ENCODE peak calls at places on chromosomes 4 and X, in seven cellular contexts. One of them, this sample, is unnamed.

GRCh38 chr4:13966241-13967195 is 339.0 kb upstream of the BOD1L1 start:
- DNase-seq in tibial nerve: no peak
- DNase-seq in A549: no peak
- DNase-seq in heart left ventricle: no peak
- DNase-seq in endothelial cell of umbilical vein: peak; percentile 69
- DNase-seq in NB4: no peak
- DNase-seq in suprapubic skin: no peak
- DNase-seq in this sample: no peak

GRCh38 chr4:14178421-14178820 is 550.9 kb upstream of the BOD1L1 start:
- DNase-seq in tibial nerve: no peak
- DNase-seq in A549: no peak
- DNase-seq in heart left ventricle: no peak
- DNase-seq in endothelial cell of umbilical vein: peak; percentile 62
- DNase-seq in NB4: no peak
- DNase-seq in suprapubic skin: no peak
- DNase-seq in this sample: no peak

GRCh38 chrX:24696241-24696640 is 2.5 kb downstream of the POLA1 start:
- DNase-seq in tibial nerve: no peak
- DNase-seq in A549: no peak
- DNase-seq in heart left ventricle: no peak
- DNase-seq in endothelial cell of umbilical vein: no peak
- DNase-seq in NB4: no peak
- DNase-seq in suprapubic skin: no peak
- DNase-seq in this sample: no peak

GRCh38 chr4:78645853-78646757 is 94.5 kb downstream of the ANXA3 start:
- DNase-seq in tibial nerve: peak; percentile 82
- DNase-seq in A549: peak; percentile 21
- DNase-seq in heart left ventricle: peak; percentile 71
- DNase-seq in endothelial cell of umbilical vein: peak; percentile 91
- DNase-seq in NB4: peak; percentile 23
- DNase-seq in suprapubic skin: peak; percentile 90
- DNase-seq in this sample: peak; percentile 75

GRCh38 chrX:123217077-123217476 is 33.0 kb downstream of the GRIA3 start:
- DNase-seq in tibial nerve: no peak
- DNase-seq in A549: no peak
- DNase-seq in heart left ventricle: no peak
- DNase-seq in endothelial cell of umbilical vein: no peak
- DNase-seq in NB4: no peak
- DNase-seq in suprapubic skin: no peak
- DNase-seq in this sample: peak; percentile 47

GRCh38 chrX:7169627-7170026 is 21.7 kb upstream of the PUDP start:
- DNase-seq in tibial nerve: no peak
- DNase-seq in A549: no peak
- DNase-seq in heart left ventricle: no peak
- DNase-seq in endothelial cell of umbilical vein: no peak
- DNase-seq in NB4: no peak
- DNase-seq in suprapubic skin: no peak
- DNase-seq in this sample: no peak

GRCh38 chr4:53119685-53120084 is 246.2 kb downstream of the SCFD2 start:
- DNase-seq in tibial nerve: peak; percentile 41
- DNase-seq in A549: no peak
- DNase-seq in heart left ventricle: no peak
- DNase-seq in endothelial cell of umbilical vein: no peak
- DNase-seq in NB4: no peak
- DNase-seq in suprapubic skin: no peak
- DNase-seq in this sample: peak; percentile 39

GRCh38 chr4:138911903-138912713 is 103.5 kb upstream of the NOCT start:
- DNase-seq in tibial nerve: no peak
- DNase-seq in A549: peak; percentile 23
- DNase-seq in heart left ventricle: no peak
- DNase-seq in endothelial cell of umbilical vein: no peak
- DNase-seq in NB4: no peak
- DNase-seq in suprapubic skin: peak; percentile 66
- DNase-seq in this sample: no peak

GRCh38 chr4:2330119-2331042 is 68.5 kb upstream of the MXD4 start:
- DNase-seq in tibial nerve: no peak
- DNase-seq in A549: peak; percentile 36
- DNase-seq in heart left ventricle: no peak
- DNase-seq in endothelial cell of umbilical vein: peak; percentile 71
- DNase-seq in NB4: peak; percentile 99
- DNase-seq in suprapubic skin: no peak
- DNase-seq in this sample: no peak

GRCh38 chr4:79141530-79141929 is 184.3 kb downstream of the NAA11 start:
- DNase-seq in tibial nerve: no peak
- DNase-seq in A549: no peak
- DNase-seq in heart left ventricle: no peak
- DNase-seq in endothelial cell of umbilical vein: no peak
- DNase-seq in NB4: peak; percentile 41
- DNase-seq in suprapubic skin: no peak
- DNase-seq in this sample: no peak

GRCh38 chr4:74628808-74629616 is 165.3 kb downstream of the BTC start:
- DNase-seq in tibial nerve: no peak
- DNase-seq in A549: no peak
- DNase-seq in heart left ventricle: no peak
- DNase-seq in endothelial cell of umbilical vein: no peak
- DNase-seq in NB4: peak; percentile 77
- DNase-seq in suprapubic skin: no peak
- DNase-seq in this sample: no peak

GRCh38 chr4:143185253-143186107 is 763 bp downstream of the USP38 start:
- DNase-seq in tibial nerve: no peak
- DNase-seq in A549: no peak
- DNase-seq in heart left ventricle: peak; percentile 26
- DNase-seq in endothelial cell of umbilical vein: peak; percentile 46
- DNase-seq in NB4: peak; percentile 23
- DNase-seq in suprapubic skin: peak; percentile 69
- DNase-seq in this sample: no peak

GRCh38 chr4:146368209-146368608 is 153.5 kb downstream of the SLC10A7 start:
- DNase-seq in tibial nerve: no peak
- DNase-seq in A549: no peak
- DNase-seq in heart left ventricle: no peak
- DNase-seq in endothelial cell of umbilical vein: peak; percentile 80
- DNase-seq in NB4: no peak
- DNase-seq in suprapubic skin: no peak
- DNase-seq in this sample: no peak

GRCh38 chr4:72295966-72296557 is 264.3 kb downstream of the NPFFR2 start:
- DNase-seq in tibial nerve: no peak
- DNase-seq in A549: peak; percentile 1
- DNase-seq in heart left ventricle: no peak
- DNase-seq in endothelial cell of umbilical vein: peak; percentile 56
- DNase-seq in NB4: peak; percentile 49
- DNase-seq in suprapubic skin: no peak
- DNase-seq in this sample: no peak

GRCh38 chrX:23334871-23335599 is 386 bp downstream of the PTCHD1 start:
- DNase-seq in tibial nerve: no peak
- DNase-seq in A549: no peak
- DNase-seq in heart left ventricle: no peak
- DNase-seq in endothelial cell of umbilical vein: no peak
- DNase-seq in NB4: no peak
- DNase-seq in suprapubic skin: no peak
- DNase-seq in this sample: no peak

GRCh38 chr4:92172203-92172602 is 131.6 kb upstream of the GRID2 start:
- DNase-seq in tibial nerve: no peak
- DNase-seq in A549: no peak
- DNase-seq in heart left ventricle: no peak
- DNase-seq in endothelial cell of umbilical vein: no peak
- DNase-seq in NB4: no peak
- DNase-seq in suprapubic skin: no peak
- DNase-seq in this sample: no peak
- TF ChIP-seq POLR2A in tibial nerve: no peak
- TF ChIP-seq POLR2A in A549: no peak
- TF ChIP-seq POLR2A in heart left ventricle: no peak
- TF ChIP-seq POLR2A in endothelial cell of umbilical vein: no peak
- TF ChIP-seq POLR2A in NB4: no peak
- TF ChIP-seq POLR2A in suprapubic skin: no peak
- TF ChIP-seq POLR2A in this sample: no peak

GRCh38 chrX:115949900-115950822 is 220.4 kb upstream of the AGTR2 start:
- DNase-seq in tibial nerve: no peak
- DNase-seq in A549: no peak
- DNase-seq in heart left ventricle: no peak
- DNase-seq in endothelial cell of umbilical vein: no peak
- DNase-seq in NB4: peak; percentile 17
- DNase-seq in suprapubic skin: no peak
- DNase-seq in this sample: no peak
- TF ChIP-seq CTCF in tibial nerve: no peak
- TF ChIP-seq CTCF in A549: no peak
- TF ChIP-seq CTCF in heart left ventricle: no peak
- TF ChIP-seq CTCF in endothelial cell of umbilical vein: no peak
- TF ChIP-seq CTCF in NB4: no peak
- TF ChIP-seq CTCF in suprapubic skin: no peak
- TF ChIP-seq CTCF in this sample: no peak

GRCh38 chr4:33255094-33255493 is 2534.9 kb downstream of the PCDH7 start:
- DNase-seq in tibial nerve: no peak
- DNase-seq in A549: no peak
- DNase-seq in heart left ventricle: no peak
- DNase-seq in endothelial cell of umbilical vein: no peak
- DNase-seq in NB4: no peak
- DNase-seq in suprapubic skin: no peak
- DNase-seq in this sample: no peak

GRCh38 chr4:33255507-33255906 is 2535.3 kb downstream of the PCDH7 start:
- DNase-seq in tibial nerve: no peak
- DNase-seq in A549: no peak
- DNase-seq in heart left ventricle: no peak
- DNase-seq in endothelial cell of umbilical vein: no peak
- DNase-seq in NB4: no peak
- DNase-seq in suprapubic skin: no peak
- DNase-seq in this sample: no peak
- TF ChIP-seq POLR2A in tibial nerve: no peak
- TF ChIP-seq POLR2A in A549: no peak
- TF ChIP-seq POLR2A in heart left ventricle: no peak
- TF ChIP-seq POLR2A in endothelial cell of umbilical vein: no peak
- TF ChIP-seq POLR2A in NB4: no peak
- TF ChIP-seq POLR2A in suprapubic skin: no peak
- TF ChIP-seq POLR2A in this sample: no peak

DNA sequence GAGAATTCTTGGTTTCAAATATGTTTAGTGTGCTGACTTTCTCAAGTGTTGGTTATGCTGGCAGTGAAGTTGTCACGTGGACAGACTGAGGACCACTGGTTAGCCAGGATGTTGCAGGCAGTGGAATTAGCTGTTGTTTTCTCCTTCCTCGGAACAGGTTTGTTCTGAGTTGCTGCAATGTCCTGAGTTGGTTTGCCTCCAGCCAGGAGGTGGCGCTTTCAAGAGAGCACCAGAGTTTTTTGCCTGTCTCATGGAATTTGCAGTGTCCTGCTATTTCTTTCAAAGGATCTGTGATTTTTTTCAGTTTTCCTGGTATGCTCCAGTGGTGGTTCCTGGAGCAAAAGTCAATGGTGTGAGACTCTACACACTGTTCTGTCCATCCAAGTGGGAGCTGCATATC is 158.1 kb upstream of the CXorf66 start:
- DNase-seq in tibial nerve: no peak
- DNase-seq in A549: no peak
- DNase-seq in heart left ventricle: no peak
- DNase-seq in endothelial cell of umbilical vein: no peak
- DNase-seq in NB4: no peak
- DNase-seq in suprapubic skin: no peak
- DNase-seq in this sample: no peak
- TF ChIP-seq CTCF in tibial nerve: no peak
- TF ChIP-seq CTCF in A549: no peak
- TF ChIP-seq CTCF in heart left ventricle: no peak
- TF ChIP-seq CTCF in endothelial cell of umbilical vein: no peak
- TF ChIP-seq CTCF in NB4: peak; percentile 29
- TF ChIP-seq CTCF in suprapubic skin: no peak
- TF ChIP-seq CTCF in this sample: no peak